ENCODE peak calls at places on chromosomes 5 and 9, in five cellular contexts. R is iris pigment epithelial cell; V is activated CD8-positive, alpha-beta memory T cell treated with anti-CD3 and anti-CD28 coated beads, Interleukin-2, amount 50 U/mL, for 48 hours; E is ELR; P is heart right ventricle. A is an unnamed sample.

GRCh38 chr9:19174127-19174921 is 47.0 kb upstream of the PLIN2 start:
- DNase-seq in R (peak), E (peak), P (peak), V (no peak), A (peak)

GRCh38 chr5:160349249-160349965 is 21.0 kb downstream of the C1QTNF2 start:
- DNase-seq in R (no peak), E (no peak), V (no peak), P (no peak), A (no peak)

GRCh38 chr5:78570646-78571045 is 77.9 kb downstream of the LHFPL2 start:
- DNase-seq in R (no peak), E (no peak), P (no peak), V (no peak), A (no peak)

GRCh38 chr9:82147798-82148440 is 159.3 kb downstream of the SPATA31D1 start:
- DNase-seq in P (no peak), E (no peak), R (no peak), V (no peak), A (no peak)

GRCh38 chr9:93893899-93894690 is 61.1 kb downstream of the BARX1 start:
- DNase-seq in P (no peak), R (no peak), E (no peak), V (peak), A (no peak)

GRCh38 chr5:141615991-141616715 is 2.6 kb downstream of the DIAPH1 start:
- DNase-seq in R (no peak), E (no peak), V (no peak), P (no peak), A (no peak)

GRCh38 chr9:124008855-124009834 is 2.4 kb upstream of the LHX2 start:
- DNase-seq in R (no peak), V (no peak), E (no peak), P (no peak), A (no peak)

GRCh38 chr9:34896112-34896511 is 62.0 kb upstream of the PHF24 start:
- DNase-seq in V (no peak), E (peak), P (no peak), R (no peak), A (no peak)

GRCh38 chr5:148880197-148880596 is 53.8 kb downstream of the ADRB2 start:
- DNase-seq in R (no peak), P (no peak), V (no peak), E (no peak), A (no peak)

GRCh38 chr5:42870882-42871418 is 59.3 kb upstream of the SELENOP start:
- DNase-seq in V (no peak), R (no peak), E (no peak), P (no peak), A (no peak)

GRCh38 chr9:97980918-97981827 is 2.0 kb upstream of the ANP32B start:
- DNase-seq in R (no peak), V (no peak), E (no peak), P (peak), A (peak)

GRCh38 chr5:22242532-22242931 is 610.6 kb downstream of the CDH12 start:
- DNase-seq in E (no peak), P (no peak), R (no peak), V (no peak), A (no peak)

A was measured in Right ventricle myocardium inferior.